ENCODE peak calls at places on chromosomes 7 and 10, in ten cellular contexts. One of them, this sample, is unnamed. For H3K9me3, the result is how much of the 10 kb centered on the place peaks cover.

GRCh38 chr7:131027287-131027773 is 293.3 kb upstream of the KLF14 start:
- DNase-seq in tibial nerve: no peak
- DNase-seq in AG04450: no peak
- DNase-seq in HCT116: no peak
- DNase-seq in A549: no peak
- DNase-seq in cardiac muscle cell: peak
- DNase-seq in Peyer's patch: no peak
- DNase-seq in mammary epithelial cell: peak
- DNase-seq in IMR-90: peak
- DNase-seq in sigmoid colon: peak
- DNase-seq in this sample: no peak

GRCh38 chr10:121444515-121444914 is 153.7 kb downstream of the FGFR2 start:
- DNase-seq in Peyer's patch: no peak
- DNase-seq in mammary epithelial cell: no peak
- DNase-seq in sigmoid colon: no peak
- DNase-seq in AG04450: no peak
- DNase-seq in A549: no peak
- DNase-seq in tibial nerve: no peak
- DNase-seq in cardiac muscle cell: no peak
- DNase-seq in IMR-90: no peak
- DNase-seq in HCT116: no peak
- DNase-seq in this sample: no peak

GRCh38 chr7:31595390-31595789 is 81.5 kb downstream of the ITPRID1 start:
- DNase-seq in cardiac muscle cell: no peak
- DNase-seq in AG04450: no peak
- DNase-seq in IMR-90: no peak
- DNase-seq in A549: no peak
- DNase-seq in sigmoid colon: no peak
- DNase-seq in mammary epithelial cell: no peak
- DNase-seq in Peyer's patch: no peak
- DNase-seq in HCT116: no peak
- DNase-seq in tibial nerve: no peak
- DNase-seq in this sample: no peak

GRCh38 chr7:132249591-132249971 is 326.7 kb downstream of the PLXNA4 start:
- DNase-seq in HCT116: no peak
- DNase-seq in A549: peak
- DNase-seq in AG04450: no peak
- DNase-seq in IMR-90: no peak
- DNase-seq in sigmoid colon: no peak
- DNase-seq in cardiac muscle cell: peak
- DNase-seq in mammary epithelial cell: peak
- DNase-seq in tibial nerve: no peak
- DNase-seq in Peyer's patch: no peak
- DNase-seq in this sample: no peak

GRCh38 chr7:42107484-42107883 is 129.5 kb downstream of the GLI3 start:
- DNase-seq in IMR-90: no peak
- DNase-seq in sigmoid colon: no peak
- DNase-seq in Peyer's patch: no peak
- DNase-seq in cardiac muscle cell: peak
- DNase-seq in HCT116: no peak
- DNase-seq in A549: no peak
- DNase-seq in AG04450: no peak
- DNase-seq in tibial nerve: no peak
- DNase-seq in mammary epithelial cell: no peak
- DNase-seq in this sample: peak

GRCh38 chr7:1159933-1160664 is at the start of gene ZFAND2A:
- DNase-seq in sigmoid colon: peak
- DNase-seq in mammary epithelial cell: peak
- DNase-seq in HCT116: peak
- DNase-seq in tibial nerve: peak
- DNase-seq in cardiac muscle cell: peak
- DNase-seq in IMR-90: peak
- DNase-seq in A549: peak
- DNase-seq in Peyer's patch: peak
- DNase-seq in AG04450: peak
- DNase-seq in this sample: peak

GRCh38 chr10:87619705-87620104 is 40.0 kb upstream of the PAPSS2 start:
- DNase-seq in mammary epithelial cell: peak
- DNase-seq in HCT116: no peak
- DNase-seq in cardiac muscle cell: no peak
- DNase-seq in IMR-90: peak
- DNase-seq in Peyer's patch: no peak
- DNase-seq in AG04450: peak
- DNase-seq in A549: no peak
- DNase-seq in tibial nerve: no peak
- DNase-seq in sigmoid colon: no peak
- DNase-seq in this sample: no peak

GRCh38 chr10:2329082-2329481 is 591.8 kb upstream of the ADARB2 start:
- DNase-seq in Peyer's patch: no peak
- DNase-seq in tibial nerve: no peak
- DNase-seq in A549: no peak
- DNase-seq in IMR-90: no peak
- DNase-seq in AG04450: no peak
- DNase-seq in cardiac muscle cell: no peak
- DNase-seq in mammary epithelial cell: no peak
- DNase-seq in HCT116: no peak
- DNase-seq in sigmoid colon: no peak
- DNase-seq in this sample: no peak

GRCh38 chr10:129728905-129729540 is 235.1 kb downstream of the EBF3 start:
- DNase-seq in mammary epithelial cell: no peak
- DNase-seq in A549: no peak
- DNase-seq in cardiac muscle cell: no peak
- DNase-seq in IMR-90: no peak
- DNase-seq in HCT116: no peak
- DNase-seq in AG04450: no peak
- DNase-seq in sigmoid colon: no peak
- DNase-seq in Peyer's patch: peak
- DNase-seq in tibial nerve: no peak
- DNase-seq in this sample: no peak

GRCh38 chr7:8638076-8638475 is 204.7 kb downstream of the NXPH1 start:
- DNase-seq in mammary epithelial cell: no peak
- DNase-seq in cardiac muscle cell: no peak
- DNase-seq in AG04450: no peak
- DNase-seq in Peyer's patch: no peak
- DNase-seq in HCT116: no peak
- DNase-seq in IMR-90: no peak
- DNase-seq in sigmoid colon: no peak
- DNase-seq in tibial nerve: no peak
- DNase-seq in A549: no peak
- DNase-seq in this sample: peak

GRCh38 chr7:20064974-20065862 is 152.0 kb downstream of the MACC1 start:
- DNase-seq in IMR-90: peak
- DNase-seq in A549: no peak
- DNase-seq in Peyer's patch: no peak
- DNase-seq in cardiac muscle cell: peak
- DNase-seq in sigmoid colon: no peak
- DNase-seq in tibial nerve: no peak
- DNase-seq in AG04450: peak
- DNase-seq in mammary epithelial cell: peak
- DNase-seq in HCT116: peak
- DNase-seq in this sample: peak

GRCh38 chr10:110576220-110576619 is 8.7 kb downstream of the SMC3 start:
- DNase-seq in cardiac muscle cell: peak
- DNase-seq in sigmoid colon: no peak
- DNase-seq in tibial nerve: no peak
- DNase-seq in IMR-90: peak
- DNase-seq in Peyer's patch: no peak
- DNase-seq in HCT116: no peak
- DNase-seq in mammary epithelial cell: peak
- DNase-seq in A549: no peak
- DNase-seq in AG04450: no peak
- DNase-seq in this sample: no peak

GRCh38 chr7:81457858-81458522 is 311.9 kb downstream of the HGF start:
- DNase-seq in IMR-90: peak
- DNase-seq in HCT116: peak
- DNase-seq in tibial nerve: no peak
- DNase-seq in cardiac muscle cell: peak
- DNase-seq in AG04450: no peak
- DNase-seq in mammary epithelial cell: no peak
- DNase-seq in A549: peak
- DNase-seq in sigmoid colon: no peak
- DNase-seq in Peyer's patch: no peak
- DNase-seq in this sample: peak

GRCh38 chr10:112896722-112897121 is 53.3 kb upstream of the TCF7L2 start:
- DNase-seq in AG04450: no peak
- DNase-seq in cardiac muscle cell: no peak
- DNase-seq in A549: no peak
- DNase-seq in IMR-90: no peak
- DNase-seq in sigmoid colon: no peak
- DNase-seq in Peyer's patch: no peak
- DNase-seq in tibial nerve: no peak
- DNase-seq in mammary epithelial cell: no peak
- DNase-seq in HCT116: no peak
- DNase-seq in this sample: no peak

GRCh38 chr10:77045046-77045445 is 592.6 kb downstream of the KCNMA1 start:
- DNase-seq in IMR-90: no peak
- DNase-seq in sigmoid colon: no peak
- DNase-seq in mammary epithelial cell: no peak
- DNase-seq in Peyer's patch: no peak
- DNase-seq in AG04450: no peak
- DNase-seq in HCT116: no peak
- DNase-seq in cardiac muscle cell: no peak
- DNase-seq in tibial nerve: no peak
- DNase-seq in A549: no peak
- DNase-seq in this sample: no peak
- H3K4me3 ChIP-seq in IMR-90: no peak
- H3K4me3 ChIP-seq in sigmoid colon: no peak
- H3K4me3 ChIP-seq in mammary epithelial cell: no peak
- H3K4me3 ChIP-seq in Peyer's patch: no peak
- H3K4me3 ChIP-seq in AG04450: no peak
- H3K4me3 ChIP-seq in HCT116: no peak
- H3K4me3 ChIP-seq in cardiac muscle cell: no peak
- H3K4me3 ChIP-seq in tibial nerve: no peak
- H3K4me3 ChIP-seq in A549: no peak
- H3K4me3 ChIP-seq in this sample: no peak

GRCh38 chr7:51007708-51008505 is 225.2 kb upstream of the GRB10 start:
- DNase-seq in Peyer's patch: no peak
- DNase-seq in tibial nerve: no peak
- DNase-seq in IMR-90: no peak
- DNase-seq in AG04450: no peak
- DNase-seq in sigmoid colon: no peak
- DNase-seq in HCT116: no peak
- DNase-seq in mammary epithelial cell: no peak
- DNase-seq in A549: no peak
- DNase-seq in cardiac muscle cell: no peak
- DNase-seq in this sample: no peak
- H3K27ac ChIP-seq in Peyer's patch: no peak
- H3K27ac ChIP-seq in tibial nerve: no peak
- H3K27ac ChIP-seq in IMR-90: no peak
- H3K27ac ChIP-seq in AG04450: no peak
- H3K27ac ChIP-seq in sigmoid colon: no peak
- H3K27ac ChIP-seq in HCT116: no peak
- H3K27ac ChIP-seq in mammary epithelial cell: no peak
- H3K27ac ChIP-seq in A549: no peak
- H3K27ac ChIP-seq in cardiac muscle cell: no peak
- H3K27ac ChIP-seq in this sample: no peak

GRCh38 chr7:158274996-158275395 is 312.6 kb downstream of the PTPRN2 start:
- DNase-seq in tibial nerve: no peak
- DNase-seq in cardiac muscle cell: no peak
- DNase-seq in Peyer's patch: peak
- DNase-seq in sigmoid colon: peak
- DNase-seq in AG04450: no peak
- DNase-seq in A549: no peak
- DNase-seq in IMR-90: no peak
- DNase-seq in HCT116: no peak
- DNase-seq in mammary epithelial cell: no peak
- DNase-seq in this sample: no peak
- H3K9me3 ChIP-seq in tibial nerve: under half
- H3K9me3 ChIP-seq in cardiac muscle cell: under half
- H3K9me3 ChIP-seq in Peyer's patch: under half
- H3K9me3 ChIP-seq in sigmoid colon: under half
- H3K9me3 ChIP-seq in AG04450: half or more
- H3K9me3 ChIP-seq in A549: under half
- H3K9me3 ChIP-seq in IMR-90: half or more
- H3K9me3 ChIP-seq in HCT116: under half
- H3K9me3 ChIP-seq in mammary epithelial cell: under half
- H3K9me3 ChIP-seq in this sample: under half

GRCh38 chr10:124119933-124120332 is 26.5 kb upstream of the CHST15 start:
- DNase-seq in Peyer's patch: no peak
- DNase-seq in IMR-90: no peak
- DNase-seq in AG04450: no peak
- DNase-seq in cardiac muscle cell: peak
- DNase-seq in tibial nerve: no peak
- DNase-seq in HCT116: no peak
- DNase-seq in mammary epithelial cell: no peak
- DNase-seq in A549: no peak
- DNase-seq in sigmoid colon: no peak
- DNase-seq in this sample: no peak
- H3K4me3 ChIP-seq in Peyer's patch: no peak
- H3K4me3 ChIP-seq in IMR-90: no peak
- H3K4me3 ChIP-seq in AG04450: no peak
- H3K4me3 ChIP-seq in cardiac muscle cell: no peak
- H3K4me3 ChIP-seq in tibial nerve: no peak
- H3K4me3 ChIP-seq in HCT116: no peak
- H3K4me3 ChIP-seq in mammary epithelial cell: no peak
- H3K4me3 ChIP-seq in A549: no peak
- H3K4me3 ChIP-seq in sigmoid colon: no peak
- H3K4me3 ChIP-seq in this sample: no peak

This sample was measured in SJCRH30.